ENCODE peak calls at places on chromosomes 13 and 19, in six cellular contexts. S is osteocyte; I is GM04504; P is stimulated activated CD4-positive, alpha-beta T cell treated with anti-CD3 and anti-CD28 coated beads, Interleukin-4, amount 100 ng/mL, for 24 hours; M is EH; N is activated B cell treated with CpG ODN at 0.5 μM for 24 hours. F is an unnamed sample.

GRCh38 chr13:49219647-49220034 is 497 bp upstream of the MLNR start:
- DNase-seq in S (no peak), I (no peak), P (no peak), M (no peak), N (no peak), F (no peak)

GRCh38 chr19:15268192-15268927 is 36.1 kb upstream of the EPHX3 start:
- DNase-seq in S (no peak), I (no peak), P (no peak), M (no peak), N (no peak), F (no peak)

GRCh38 chr19:16078759-16079707 is 2.7 kb downstream of the TPM4 start:
- DNase-seq in S (no peak), I (peak), P (peak), M (peak), N (no peak), F (no peak)

GRCh38 chr13:35953537-35954206 is 177.5 kb downstream of the DCLK1 start:
- DNase-seq in S (peak), I (peak), P (no peak), M (peak), N (no peak), F (peak)

GRCh38 chr19:41355802-41356201 is 2.1 kb upstream of the TGFB1 start:
- DNase-seq in S (no peak), I (no peak), P (no peak), M (no peak), N (no peak), F (no peak)

GRCh38 chr13:29707876-29708543 is 112.5 kb upstream of the SLC7A1 start:
- DNase-seq in S (no peak), I (no peak), P (peak), M (peak), N (no peak), F (no peak)

GRCh38 chr13:69474286-69474685 is 633.3 kb upstream of the ATXN8OS start:
- DNase-seq in S (no peak), I (no peak), P (no peak), M (no peak), N (no peak), F (no peak)

GRCh38 chr19:39405261-39405912 is 1.3 kb upstream of the ZFP36 start:
- DNase-seq in S (no peak), I (no peak), P (no peak), M (no peak), N (no peak), F (no peak)